ENCODE peak calls at places on chromosome 6, in four cellular contexts. D is nephron progenitor cell, Z is iPS DF 19.7, X is AG09309. A is an unnamed sample.

GRCh38 chr6:150600302-150601017 is 775 bp downstream of the PLEKHG1 start:
- DNase-seq in D (peak), Z (peak), X (peak), A (peak)

GRCh38 chr6:2713473-2714358 is 37.0 kb downstream of the MYLK4 start:
- DNase-seq in D (no peak), Z (no peak), X (no peak), A (no peak)

GRCh38 chr6:126300735-126301134 is 39.2 kb upstream of the CENPW start:
- DNase-seq in D (no peak), Z (no peak), X (no peak), A (no peak)

GRCh38 chr6:158744986-158745430 is 74.2 kb downstream of the EZR start:
- DNase-seq in D (no peak), Z (no peak), X (no peak), A (no peak)

GRCh38 chr6:37868447-37868825 is 48.9 kb downstream of the ZFAND3 start:
- DNase-seq in D (no peak), Z (no peak), X (peak), A (no peak)

GRCh38 chr6:3739311-3739897 is 12.1 kb downstream of the PXDC1 start:
- DNase-seq in D (no peak), Z (no peak), X (no peak), A (no peak)

GRCh38 chr6:87714093-87714809 is 12.2 kb upstream of the AKIRIN2 start:
- DNase-seq in D (no peak), Z (no peak), X (no peak), A (no peak)

GRCh38 chr6:52418606-52419005 is 1.5 kb upstream of the EFHC1 start:
- DNase-seq in D (no peak), Z (no peak), X (no peak), A (no peak)

GRCh38 chr6:72267470-72267869 is 354.4 kb upstream of the KCNQ5 start:
- DNase-seq in D (no peak), Z (no peak), X (no peak), A (no peak)

GRCh38 chr6:15401769-15402250 is 155.9 kb downstream of the JARID2 start:
- DNase-seq in D (no peak), Z (no peak), X (no peak), A (peak)

GRCh38 chr6:72464791-72465691 is 156.8 kb upstream of the KCNQ5 start:
- DNase-seq in D (no peak), Z (no peak), X (peak), A (no peak)

GRCh38 chr6:135438907-135439535 is 58.5 kb downstream of the AHI1 start:
- DNase-seq in D (no peak), Z (no peak), X (no peak), A (peak)

GRCh38 chr6:24883618-24884017 is 52.1 kb downstream of the RIPOR2 start:
- DNase-seq in D (no peak), Z (no peak), X (peak), A (no peak)

GRCh38 chr6:144064831-144065668 is 30.3 kb downstream of the SF3B5 start:
- DNase-seq in D (no peak), Z (no peak), X (no peak), A (no peak)

GRCh38 chr6:159604443-159604956 is 88.5 kb downstream of the SOD2 start:
- DNase-seq in D (no peak), Z (no peak), X (no peak), A (no peak)

GRCh38 chr6:51411726-51412125 is 593.1 kb downstream of the TFAP2B start:
- DNase-seq in D (no peak), Z (no peak), X (no peak), A (no peak)

GRCh38 chr6:107216197-107216933 is 101.0 kb upstream of the BEND3 start:
- DNase-seq in D (no peak), Z (no peak), X (no peak), A (no peak)

GRCh38 chr6:26339612-26340011 is 25.4 kb upstream of the BTN3A2 start:
- DNase-seq in D (no peak), Z (no peak), X (no peak), A (no peak)

GRCh38 chr6:116410945-116411623 is 40.3 kb downstream of the DSE start:
- DNase-seq in D (no peak), Z (no peak), X (no peak), A (no peak)

GRCh38 chr6:24985313-24985712 is 49.6 kb upstream of the RIPOR2 start:
- DNase-seq in D (no peak), Z (peak), X (no peak), A (peak)

A was measured in HAP-1.